ENCODE peak calls at places on chromosome 18, in seven cellular contexts. O, E, S, R, D, Z and Q are unnamed samples.
A peak's percentile ranks its signal among the peaks of the same experiment; 100 is the strongest.

GRCh38 chr18:6055711-6056110 is 160.4 kb upstream of the TMEM200C start:
- DNase-seq in O (no peak), E (no peak), S (no peak), R (peak; percentile 74), D (no peak), Z (peak; percentile 96), Q (no peak)

GRCh38 chr18:58789856-58790255 is 74.8 kb upstream of the ZNF532 start:
- DNase-seq in O (no peak), E (no peak), S (no peak), R (peak; percentile 67), D (no peak), Z (no peak), Q (no peak)

GRCh38 chr18:1018211-1018651 is 113.6 kb downstream of the ADCYAP1 start:
- DNase-seq in O (no peak), E (no peak), S (peak; percentile 27), R (peak; percentile 39), D (no peak), Z (peak; percentile 10), Q (no peak)

GRCh38 chr18:58557013-58557435 is 71.9 kb downstream of the ALPK2 start:
- DNase-seq in O (no peak), E (no peak), S (no peak), R (no peak), D (no peak), Z (no peak), Q (no peak)

GRCh38 chr18:14943967-14944636 is 196.1 kb downstream of the ANKRD30B start:
- DNase-seq in O (no peak), E (no peak), S (peak; percentile 1), R (no peak), D (no peak), Z (no peak), Q (no peak)

GRCh38 chr18:75031717-75032317 is 177.1 kb downstream of the PTGR3 start:
- DNase-seq in O (no peak), E (no peak), S (no peak), R (no peak), D (peak; percentile 5), Z (peak; percentile 35), Q (no peak)

GRCh38 chr18:54267688-54268087 is 1.6 kb upstream of the POLI start:
- DNase-seq in O (no peak), E (no peak), S (no peak), R (no peak), D (no peak), Z (no peak), Q (no peak)

GRCh38 chr18:55586841-55587240 is 1.2 kb downstream of the TCF4 start:
- DNase-seq in O (no peak), E (no peak), S (peak; percentile 55), R (peak; percentile 77), D (no peak), Z (peak; percentile 53), Q (no peak)

GRCh38 chr18:9021458-9021857 is 81.0 kb upstream of the NDUFV2 start:
- DNase-seq in O (no peak), E (no peak), S (no peak), R (no peak), D (no peak), Z (no peak), Q (no peak)
- H4K8ac ChIP-seq in O (no peak overlapping the region), E (no peak overlapping the region), S (no peak overlapping the region), R (no peak overlapping the region), D (no peak overlapping the region), Z (no peak overlapping the region), Q (no peak overlapping the region)

DNA sequence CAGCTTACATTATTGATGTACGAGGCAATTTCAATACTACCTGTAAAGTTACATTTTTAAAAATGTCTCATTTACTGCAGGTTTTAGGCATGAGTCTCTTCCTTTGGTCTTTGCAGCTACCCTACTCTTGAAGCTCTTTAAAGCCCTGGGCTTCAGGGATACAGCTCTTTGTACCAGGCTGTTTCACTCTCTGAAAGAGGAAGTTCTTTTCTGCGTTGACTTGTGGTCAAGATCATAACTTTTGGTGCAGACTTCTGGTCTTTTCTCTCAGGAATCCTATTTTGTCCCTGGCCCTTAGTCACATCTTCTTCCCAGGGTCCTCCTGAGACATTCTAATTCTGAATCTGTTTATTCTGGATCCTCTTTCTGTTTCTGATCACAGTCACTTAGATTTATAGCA is 16.6 kb upstream of the HRH4 start:
- DNase-seq in O (no peak), E (no peak), S (no peak), R (no peak), D (no peak), Z (no peak), Q (no peak)
- H4K8ac ChIP-seq in O (no peak overlapping the region), E (no peak overlapping the region), S (no peak overlapping the region), R (no peak overlapping the region), D (no peak overlapping the region), Z (no peak overlapping the region), Q (no peak overlapping the region)

GRCh38 chr18:77316013-77316412 is 66.4 kb downstream of the GALR1 start:
- DNase-seq in O (no peak), E (no peak), S (no peak), R (no peak), D (no peak), Z (no peak), Q (no peak)
- H4K8ac ChIP-seq in O (no peak overlapping the region), E (no peak overlapping the region), S (no peak overlapping the region), R (no peak overlapping the region), D (no peak overlapping the region), Z (no peak overlapping the region), Q (no peak overlapping the region)

GRCh38 chr18:47986724-47987455 is 56.4 kb upstream of the SMAD2 start:
- DNase-seq in O (no peak), E (no peak), S (no peak), R (no peak), D (peak; percentile 59), Z (no peak), Q (no peak)

GRCh38 chr18:47983946-47984345 is 53.5 kb upstream of the SMAD2 start:
- DNase-seq in O (no peak), E (no peak), S (no peak), R (no peak), D (no peak), Z (no peak), Q (no peak)

GRCh38 chr18:47984991-47985390 is 54.5 kb upstream of the SMAD2 start:
- DNase-seq in O (no peak), E (no peak), S (no peak), R (no peak), D (no peak), Z (no peak), Q (no peak)

GRCh38 chr18:47985837-47986236 is 55.4 kb upstream of the SMAD2 start:
- DNase-seq in O (no peak), E (no peak), S (no peak), R (no peak), D (peak; percentile 8), Z (no peak), Q (no peak)

GRCh38 chr18:47987456-47987735 is 56.9 kb upstream of the SMAD2 start:
- DNase-seq in O (no peak), E (no peak), S (no peak), R (no peak), D (peak; percentile 47), Z (no peak), Q (no peak)
- H4K8ac ChIP-seq in O (no peak overlapping the region), E (no peak overlapping the region), S (no peak overlapping the region), R (no peak overlapping the region), D (no peak overlapping the region), Z (no peak overlapping the region), Q (no peak overlapping the region)

DNA sequence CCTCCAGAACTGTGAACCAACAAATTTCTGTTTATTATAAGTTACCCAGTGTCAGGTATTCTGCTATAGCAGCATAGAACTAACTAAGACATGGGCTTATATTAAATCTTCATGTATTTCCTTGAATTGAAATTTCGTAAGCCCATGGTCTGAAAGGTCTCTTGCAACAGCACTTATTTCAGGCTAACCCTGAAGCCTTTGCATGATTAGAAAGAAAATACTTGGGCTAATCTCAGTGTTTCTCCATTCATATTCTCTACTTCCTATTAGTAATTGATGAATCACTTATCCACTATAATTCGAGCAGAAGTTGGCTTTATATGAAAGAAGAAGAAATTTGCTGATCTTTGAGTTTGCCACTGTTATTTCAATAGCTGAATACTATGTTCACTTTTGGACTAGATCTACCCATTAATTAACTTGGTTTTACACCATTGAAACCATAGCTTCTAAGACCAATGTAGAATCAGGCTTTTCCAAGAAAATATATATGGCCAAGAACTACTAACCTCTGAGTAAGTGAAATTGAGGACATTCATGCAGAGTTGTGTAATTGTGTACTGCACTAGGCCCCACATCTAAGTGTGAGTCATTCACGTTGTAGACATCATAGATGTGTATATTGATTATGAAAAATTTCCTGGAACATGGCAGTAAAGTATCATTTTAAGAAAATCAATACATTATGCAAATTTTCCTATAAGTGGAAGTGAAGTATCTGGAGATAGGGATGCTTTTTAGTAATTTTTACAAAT is 731.7 kb downstream of the SOCS6 start:
- DNase-seq in O (no peak), E (no peak), S (no peak), R (no peak), D (no peak), Z (peak; percentile 50), Q (no peak)
- H4K8ac ChIP-seq in O (no peak overlapping the region), E (no peak overlapping the region), S (no peak overlapping the region), R (no peak overlapping the region), D (no peak overlapping the region), Z (no peak overlapping the region), Q (no peak overlapping the region)

GRCh38 chr18:23207994-23208393 is 72.7 kb downstream of the CABLES1 start:
- DNase-seq in O (no peak), E (no peak), S (no peak), R (no peak), D (no peak), Z (no peak), Q (no peak)

GRCh38 chr18:23209796-23210195 is 74.5 kb downstream of the CABLES1 start:
- DNase-seq in O (no peak), E (no peak), S (no peak), R (no peak), D (peak; percentile 39), Z (no peak), Q (no peak)

GRCh38 chr18:23209031-23209430 is 73.7 kb downstream of the CABLES1 start:
- DNase-seq in O (no peak), E (no peak), S (no peak), R (no peak), D (peak; percentile 77), Z (peak; percentile 61), Q (no peak)

GRCh38 chr18:23207191-23207955 is 72.1 kb downstream of the CABLES1 start:
- DNase-seq in O (no peak), E (peak; percentile 45), S (peak; percentile 70), R (no peak), D (peak; percentile 37), Z (peak; percentile 68), Q (peak; percentile 55)

DNA sequence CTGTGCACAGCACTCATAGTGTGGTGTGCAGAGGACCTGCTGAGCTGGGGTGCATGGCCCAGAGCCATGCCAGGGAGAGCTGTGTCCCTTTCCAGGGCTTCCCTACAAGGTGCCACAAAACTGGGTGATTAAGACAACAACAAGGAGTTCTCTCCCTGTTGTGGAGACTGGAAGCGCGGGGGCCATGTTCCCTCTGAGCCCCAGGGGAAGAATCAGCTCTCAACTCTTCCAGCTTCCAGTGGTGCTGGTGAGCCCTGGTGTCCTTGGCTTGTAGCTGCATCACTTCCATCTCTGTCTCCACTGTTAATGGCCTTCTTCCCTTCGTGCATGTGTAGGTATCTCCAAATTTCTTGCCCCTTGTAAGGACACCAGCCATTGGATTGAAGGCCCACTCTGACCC is 73.3 kb downstream of the CABLES1 start:
- DNase-seq in O (no peak), E (no peak), S (no peak), R (no peak), D (no peak), Z (no peak), Q (no peak)
- H4K8ac ChIP-seq in O (no peak overlapping the region), E (no peak overlapping the region), S (no peak overlapping the region), R (no peak overlapping the region), D (no peak overlapping the region), Z (no peak overlapping the region), Q (no peak overlapping the region)

DNA sequence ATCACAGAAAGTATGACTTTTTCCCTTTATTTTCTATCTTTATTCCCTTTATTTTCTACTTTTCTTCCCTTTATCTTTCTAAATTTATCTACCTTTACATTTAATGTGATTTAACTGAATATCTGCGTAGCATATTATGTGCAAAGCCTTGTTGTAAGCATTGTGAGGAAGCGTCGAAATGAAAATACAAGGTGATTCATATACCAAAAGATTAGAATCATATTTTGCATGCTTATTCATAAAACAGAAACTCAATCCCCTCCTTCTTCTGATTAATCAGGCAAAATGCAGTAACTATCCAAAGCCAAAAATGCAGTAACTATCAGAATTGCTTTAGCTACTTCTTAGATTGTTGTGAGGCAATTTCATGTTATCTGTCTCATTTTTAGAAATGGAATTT is 393.0 kb downstream of the CDH19 start:
- DNase-seq in O (no peak), E (no peak), S (no peak), R (no peak), D (no peak), Z (no peak), Q (no peak)
- H4K8ac ChIP-seq in O (no peak overlapping the region), E (no peak overlapping the region), S (no peak overlapping the region), R (no peak overlapping the region), D (no peak overlapping the region), Z (no peak overlapping the region), Q (no peak overlapping the region)